ENCODE peak calls at places on chromosomes 11 and 22, in five cellular contexts. L, C, U, M and X are unnamed samples.
A peak's percentile ranks its signal among the peaks of the same experiment; 100 is the strongest.

GRCh38 chr22:20979243-20979809 is 2.8 kb upstream of the LZTR1 start:
- DNase-seq in M (peak; percentile 66), C (peak; percentile 64), L (no peak), U (peak; percentile 50), X (peak; percentile 78)

GRCh38 chr22:27719535-27720227 is 81.9 kb downstream of the MN1 start:
- DNase-seq in L (peak; percentile 67), U (no peak), M (no peak), C (no peak), X (no peak)

GRCh38 chr22:32622004-32622761 is 147.6 kb downstream of the FBXO7 start:
- DNase-seq in M (no peak), U (no peak), L (no peak), C (no peak), X (no peak)

GRCh38 chr22:25774575-25775026 is 32.6 kb downstream of the MYO18B start:
- DNase-seq in C (no peak), L (no peak), M (no peak), U (peak; percentile 61), X (peak; percentile 12)

GRCh38 chr11:116660011-116660410 is 112.8 kb downstream of the BUD13 start:
- DNase-seq in U (no peak), L (no peak), C (no peak), M (no peak), X (no peak)

GRCh38 chr11:90512846-90513245 is 290.0 kb upstream of the CHORDC1 start:
- DNase-seq in M (no peak), C (no peak), U (no peak), L (no peak), X (no peak)

GRCh38 chr22:40637181-40638150 is 947 bp upstream of the MRTFA start:
- DNase-seq in U (no peak), M (peak; percentile 60), L (peak; percentile 84), C (no peak), X (peak; percentile 57)

GRCh38 chr11:62974848-62975522 is 9.8 kb downstream of the SLC22A6 start:
- DNase-seq in L (peak; percentile 78), U (no peak), M (peak; percentile 13), C (no peak), X (peak; percentile 29)

GRCh38 chr11:43574949-43575915 is 105.3 kb upstream of the HSD17B12 start:
- DNase-seq in C (no peak), M (peak; percentile 44), U (peak; percentile 62), L (no peak), X (no peak)

GRCh38 chr11:796565-797299 is 1.3 kb downstream of the SLC25A22 start:
- DNase-seq in U (no peak), C (no peak), L (no peak), M (peak; percentile 28), X (no peak)

GRCh38 chr11:20112291-20113146 is 47.8 kb downstream of the DBX1 start:
- DNase-seq in M (no peak), U (no peak), L (peak; percentile 92), C (no peak), X (peak; percentile 12)

GRCh38 chr22:19527321-19527721 is 3.1 kb upstream of the CLDN5 start:
- DNase-seq in U (no peak), C (no peak), M (no peak), L (peak; percentile 43), X (no peak)

GRCh38 chr11:116432301-116432700 is 340.5 kb downstream of the BUD13 start:
- DNase-seq in L (no peak), U (no peak), C (no peak), M (no peak), X (no peak)

GRCh38 chr11:8080674-8081590 is at the start of gene TUB:
- DNase-seq in U (peak; percentile 26), L (no peak), M (no peak), C (no peak), X (peak; percentile 32)

GRCh38 chr11:2519879-2520735 is 75.3 kb downstream of the KCNQ1 start:
- DNase-seq in U (no peak), L (peak; percentile 69), C (peak; percentile 14), M (no peak), X (no peak)

GRCh38 chr11:34360056-34360455 is 2.2 kb upstream of the ABTB2 start:
- DNase-seq in C (no peak), M (no peak), U (no peak), L (no peak), X (no peak)

GRCh38 chr11:47408598-47409439 is 429 bp downstream of the SLC39A13 start:
- DNase-seq in U (no peak), C (no peak), L (no peak), M (no peak), X (no peak)

GRCh38 chr22:50599816-50600454 is 658 bp upstream of the MAPK8IP2 start:
- DNase-seq in C (peak; percentile 76), M (peak; percentile 57), U (peak; percentile 76), L (peak; percentile 82), X (peak; percentile 73)

GRCh38 chr11:17400048-17400775 is 11.8 kb upstream of the KCNJ11 start:
- DNase-seq in M (no peak), C (no peak), U (no peak), L (no peak), X (no peak)

GRCh38 chr11:126416542-126417090 is 61.1 kb downstream of the ST3GAL4 start:
- DNase-seq in L (peak; percentile 95), C (peak; percentile 31), M (peak; percentile 69), U (no peak), X (peak; percentile 74)

GRCh38 chr11:86460461-86461404 is 86.0 kb downstream of the CCDC81 start:
- DNase-seq in M (no peak), U (no peak), L (no peak), C (no peak), X (no peak)

GRCh38 chr11:67027943-67028542 is 5.1 kb downstream of the SYT12 start:
- DNase-seq in L (no peak), U (no peak), M (no peak), C (no peak), X (no peak)

GRCh38 chr22:45678961-45679912 is 7.6 kb downstream of the ATXN10 start:
- DNase-seq in U (no peak), M (no peak), C (no peak), L (no peak), X (no peak)

GRCh38 chr22:43317252-43317651 is 25.9 kb downstream of the SCUBE1 start:
- DNase-seq in U (no peak), M (no peak), C (no peak), L (no peak), X (no peak)

GRCh38 chr11:122486793-122487495 is 168.6 kb upstream of the UBASH3B start:
- DNase-seq in M (no peak), L (no peak), C (no peak), U (peak; percentile 4), X (no peak)

GRCh38 chr11:61045271-61045670 is 57.0 kb upstream of the CD5 start:
- DNase-seq in C (no peak), L (no peak), U (no peak), M (no peak), X (no peak)

GRCh38 chr22:31962392-31963113 is 18.2 kb downstream of the YWHAH start:
- DNase-seq in L (peak; percentile 17), M (no peak), C (no peak), U (no peak), X (no peak)

GRCh38 chr11:5620606-5621521 is 3.9 kb upstream of the TRIM34 start:
- DNase-seq in M (no peak), L (no peak), C (no peak), U (no peak), X (no peak)

GRCh38 chr11:121207485-121208115 is 85.0 kb upstream of the SC5D start:
- DNase-seq in U (no peak), C (no peak), M (no peak), L (no peak), X (no peak)

GRCh38 chr11:64716471-64717267 is 6.3 kb downstream of the NRXN2 start:
- DNase-seq in U (no peak), L (no peak), C (no peak), M (no peak), X (no peak)

GRCh38 chr11:1130276-1131032 is 27.3 kb upstream of the MUC5AC start:
- DNase-seq in M (peak; percentile 4), L (no peak), U (no peak), C (no peak), X (no peak)

GRCh38 chr11:95231881-95232605 is 1.0 kb upstream of the SESN3 start:
- DNase-seq in L (peak; percentile 88), U (peak; percentile 61), M (peak; percentile 78), C (peak; percentile 55), X (peak; percentile 70)